ENCODE peak calls at places on chromosomes 13 and 19, in six cellular contexts. D, M, Q, X, Y and I are unnamed samples.

GRCh38 chr13:75432045-75432444 is 49.9 kb downstream of the TBC1D4 start:
- DNase-seq in Q (no peak), D (no peak), X (no peak), M (no peak), Y (no peak), I (no peak)

GRCh38 chr13:32751340-32751739 is 165.1 kb downstream of the PDS5B start:
- DNase-seq in M (no peak), Y (no peak), Q (no peak), D (no peak), X (no peak), I (no peak)

GRCh38 chr13:38213307-38213706 is 136.3 kb upstream of the UFM1 start:
- DNase-seq in X (no peak), Y (no peak), D (no peak), M (no peak), Q (no peak), I (peak; percentile 44)

GRCh38 chr19:34969721-34970120 is 5.7 kb upstream of the ZNF792 start:
- DNase-seq in M (no peak), Q (no peak), D (peak; percentile 18), Y (no peak), X (no peak), I (no peak)

GRCh38 chr13:112720251-112720650 is 30.4 kb downstream of the ATP11A start:
- DNase-seq in M (no peak), D (no peak), Y (peak; percentile 12), Q (no peak), X (no peak), I (no peak)

GRCh38 chr13:29959621-29960020 is 109.2 kb upstream of the UBL3 start:
- DNase-seq in Q (no peak), X (no peak), M (no peak), D (no peak), Y (no peak), I (no peak)

GRCh38 chr13:113103646-113104045 is 1.9 kb upstream of the F7 start:
- DNase-seq in X (no peak), Q (no peak), Y (no peak), D (no peak), M (no peak), I (no peak)

GRCh38 chr19:36032251-36033104 is at the start of gene CLIP3:
- DNase-seq in X (no peak), M (peak; percentile 63), Y (peak; percentile 62), Q (no peak), D (peak; percentile 88), I (peak; percentile 60)

GRCh38 chr19:29810504-29810871 is 1.3 kb upstream of the CCNE1 start:
- DNase-seq in D (no peak), M (peak; percentile 12), X (no peak), Q (no peak), Y (no peak), I (peak; percentile 63)

GRCh38 chr13:48782429-48782840 is 128.7 kb downstream of the CYSLTR2 start:
- DNase-seq in X (no peak), Y (no peak), Q (no peak), M (no peak), D (no peak), I (no peak)

GRCh38 chr19:32453736-32454135 is 48.2 kb downstream of the DPY19L3 start:
- DNase-seq in D (no peak), Q (no peak), X (no peak), Y (no peak), M (peak; percentile 72), I (peak; percentile 6)

GRCh38 chr19:47483200-47483599 is 819 bp downstream of the KPTN start:
- DNase-seq in Q (peak; percentile 16), Y (no peak), M (no peak), D (no peak), X (no peak), I (no peak)

GRCh38 chr13:29458419-29458818 is 137.1 kb downstream of the SLC7A1 start:
- DNase-seq in X (no peak), Q (no peak), D (no peak), Y (no peak), M (no peak), I (no peak)

GRCh38 chr13:106561551-106562170 is 6.3 kb downstream of the ARGLU1 start:
- DNase-seq in X (no peak), Y (no peak), D (no peak), Q (no peak), M (no peak), I (no peak)

GRCh38 chr13:103615778-103616177 is 549.6 kb upstream of the SLC10A2 start:
- DNase-seq in Y (no peak), D (no peak), Q (no peak), X (no peak), M (no peak), I (no peak)
- TF ChIP-seq CTCF in Y (no peak), D (no peak), Q (no peak), X (no peak), M (no peak), I (no peak)

DNA sequence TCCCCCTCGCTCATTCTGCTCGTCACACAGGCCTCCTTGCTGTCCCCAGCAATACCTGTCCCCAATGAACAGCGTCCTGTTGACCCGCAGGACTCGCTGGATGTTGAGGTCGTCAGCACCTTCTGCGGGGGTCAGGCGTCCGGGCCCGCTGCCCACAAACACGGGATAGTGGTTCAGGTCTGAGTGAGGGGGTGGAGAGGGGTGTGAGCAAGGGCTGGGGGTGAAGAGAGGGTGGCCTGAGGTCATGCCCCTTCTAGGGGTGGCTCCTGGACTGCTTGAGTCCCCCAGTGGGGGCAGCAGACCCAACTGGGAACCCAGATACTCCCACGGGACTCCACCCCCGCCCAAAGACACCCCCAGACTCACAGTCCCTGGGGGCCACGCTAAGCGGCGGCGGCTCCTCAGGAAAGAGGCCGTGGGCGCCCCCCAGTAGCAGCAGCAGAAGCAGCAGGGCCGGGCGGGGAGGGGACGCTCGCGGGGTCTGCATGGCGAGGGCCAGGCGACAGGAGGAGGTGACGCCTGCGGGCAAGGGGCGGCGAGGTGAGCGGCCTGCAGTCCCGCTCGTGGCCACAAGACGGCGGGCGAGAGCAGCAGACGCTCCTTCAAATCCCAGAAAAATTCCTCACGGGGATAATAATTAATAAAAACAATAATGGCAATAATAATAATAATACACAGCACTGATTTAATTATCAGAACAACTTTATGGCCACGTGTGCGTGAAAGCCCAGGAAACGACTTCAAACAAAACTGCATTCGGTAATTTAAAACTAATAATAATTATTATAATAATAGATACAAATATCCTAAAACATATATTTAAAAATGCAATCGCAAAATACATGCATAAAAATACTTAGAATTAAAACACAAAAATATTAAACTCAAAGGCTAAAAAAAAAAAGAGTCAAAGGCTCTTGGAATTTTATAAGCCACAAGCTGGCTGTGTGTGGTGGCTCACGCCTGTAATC is 1.2 kb downstream of the SEMA6B start:
- DNase-seq in X (no peak), M (no peak), D (peak; percentile 90), Y (no peak), Q (no peak), I (peak; percentile 41)
- H3K4me3 ChIP-seq in X (peak overlapping the region; percentile 49), M (no peak overlapping the region), D (no peak overlapping the region), Y (peak overlapping the region; percentile 34), Q (peak overlapping the region; percentile 36), I (no peak overlapping the region)

GRCh38 chr19:56821675-56822074 is 18.9 kb downstream of the PEG3 start:
- DNase-seq in Y (no peak), M (no peak), Q (no peak), X (no peak), D (no peak), I (no peak)

GRCh38 chr19:56821209-56821608 is 19.3 kb downstream of the PEG3 start:
- DNase-seq in X (no peak), M (no peak), Q (no peak), Y (no peak), D (no peak), I (no peak)

GRCh38 chr19:56823956-56824355 is 16.6 kb downstream of the PEG3 start:
- DNase-seq in D (no peak), M (no peak), Y (no peak), X (no peak), Q (no peak), I (no peak)

GRCh38 chr19:56823417-56823816 is 17.1 kb downstream of the PEG3 start:
- DNase-seq in M (no peak), D (no peak), X (no peak), Q (no peak), Y (no peak), I (no peak)

DNA sequence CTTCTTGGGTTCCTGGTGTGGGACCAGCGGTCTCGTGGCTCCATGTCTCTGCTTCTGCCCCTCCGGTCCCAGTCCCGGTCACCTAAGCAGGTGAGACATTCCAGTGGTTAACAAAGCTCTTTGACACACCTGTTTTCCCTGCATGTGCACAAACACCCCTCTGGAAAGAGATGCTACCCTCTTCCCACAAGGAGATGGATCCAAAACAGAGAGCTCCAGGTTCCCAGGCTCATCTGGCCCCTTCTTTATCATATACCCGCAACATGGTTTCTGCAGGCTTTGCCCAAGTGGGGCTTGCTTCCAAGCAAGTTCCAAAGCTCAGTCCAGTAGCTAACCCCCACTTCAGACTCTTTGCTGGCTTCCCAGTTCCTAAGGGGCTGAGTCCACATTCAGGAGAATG is 17.8 kb downstream of the PEG3 start:
- DNase-seq in X (no peak), Y (no peak), D (no peak), M (no peak), Q (no peak), I (no peak)
- TF ChIP-seq CTCF in X (no peak), Y (no peak), D (no peak), M (no peak), Q (no peak), I (no peak)

GRCh38 chr19:11435833-11436313 is 438 bp downstream of the PRKCSH start:
- DNase-seq in X (no peak), D (no peak), Y (no peak), M (peak; percentile 20), Q (no peak), I (peak; percentile 32)

GRCh38 chr19:11434703-11435056 is 241 bp downstream of the ODAD3 start:
- DNase-seq in Y (no peak), M (no peak), X (no peak), D (no peak), Q (no peak), I (no peak)

GRCh38 chr19:11437955-11438354 is 2.5 kb downstream of the PRKCSH start:
- DNase-seq in Y (no peak), M (no peak), Q (no peak), X (no peak), D (no peak), I (no peak)

GRCh38 chr19:11435057-11435832 is at the start of the genes ODAD3 and PRKCSH:
- DNase-seq in D (peak; percentile 100), Q (peak; percentile 98), X (peak; percentile 98), M (peak; percentile 100), Y (peak; percentile 99), I (peak; percentile 99)
- H3K4me3 ChIP-seq in D (peak within 1 kb of the TSS; percentile 98), Q (peak within 1 kb of the TSS; percentile 71), X (peak within 1 kb of the TSS; percentile 77), M (peak within 1 kb of the TSS; percentile 86), Y (peak within 1 kb of the TSS; percentile 88), I (peak within 1 kb of the TSS; percentile 82)

GRCh38 chr19:50476224-50476942 is at the start of the genes EMC10 and GARIN5A:
- DNase-seq in Q (peak; percentile 85), Y (peak; percentile 68), M (peak; percentile 95), X (peak; percentile 53), D (peak; percentile 98), I (peak; percentile 98)
- TF ChIP-seq CTCF in Q (no peak), Y (no peak), M (no peak), X (no peak), D (no peak), I (no peak)